ENCODE peak calls at places on chromosomes 5 and 9, in five cellular contexts. P is mucosa of descending colon, R is upper lobe of left lung, K is lung, E is AG09309. I is an unnamed sample.

GRCh38 chr5:8807636-8808035 is 738.2 kb downstream of the SEMA5A start:
- DNase-seq in R (no peak), E (no peak), K (no peak), P (no peak), I (peak; percentile 73)

GRCh38 chr5:56684159-56684558 is 131.2 kb upstream of the MAP3K1 start:
- DNase-seq in R (no peak), P (no peak), E (no peak), K (no peak), I (no peak)

GRCh38 chr9:137781906-137782585 is 95.5 kb upstream of the CACNA1B start:
- DNase-seq in R (no peak), E (no peak), P (no peak), K (no peak), I (no peak)

GRCh38 chr5:112885001-112885400 is 23.9 kb downstream of the SRP19 start:
- DNase-seq in E (no peak), P (no peak), K (no peak), R (no peak), I (no peak)

GRCh38 chr5:108681079-108681921 is 66.4 kb upstream of the FER start:
- DNase-seq in E (peak; percentile 56), K (no peak), P (no peak), R (no peak), I (peak; percentile 82)

GRCh38 chr9:13149454-13149853 is 130.0 kb downstream of the MPDZ start:
- DNase-seq in E (no peak), R (no peak), K (no peak), P (peak; percentile 26), I (no peak)

GRCh38 chr5:180641566-180641900 is 7.9 kb downstream of the FLT4 start:
- DNase-seq in R (no peak), E (no peak), K (no peak), P (no peak), I (no peak)

GRCh38 chr5:149114403-149115312 is 26.6 kb upstream of the ABLIM3 start:
- DNase-seq in P (peak; percentile 34), K (peak; percentile 56), R (peak; percentile 54), E (peak; percentile 57), I (peak; percentile 90)

GRCh38 chr9:134335095-134335489 is 8.8 kb downstream of the RXRA start:
- DNase-seq in E (no peak), P (peak; percentile 35), R (no peak), K (no peak), I (peak; percentile 29)

GRCh38 chr5:59536875-59537274 is 356.7 kb downstream of the PDE4D start:
- DNase-seq in K (no peak), E (no peak), R (no peak), P (no peak), I (no peak)

GRCh38 chr5:96157077-96157780 is 195.6 kb upstream of the ELL2 start:
- DNase-seq in E (no peak), K (no peak), P (no peak), R (no peak), I (no peak)

I was measured in cardiac fibroblast.